ENCODE peak calls at places on chromosomes 1 and 21, in six cellular contexts. E is thoracic aorta, P is HCT116, U is cardiac muscle cell, I is body of pancreas, O is kidney. L is an unnamed sample.

GRCh38 chr1:20426923-20427322 is 59.1 kb downstream of the CAMK2N1 start:
- DNase-seq in E (no peak), P (no peak), U (peak; percentile 81), I (no peak), O (no peak), L (no peak)

GRCh38 chr1:160781914-160782689 is 13.9 kb upstream of the LY9 start:
- DNase-seq in E (no peak), P (no peak), U (no peak), I (peak; percentile 45), O (no peak), L (no peak)

GRCh38 chr1:43883321-43883720 is 50.3 kb upstream of the ARTN start:
- DNase-seq in E (no peak), P (no peak), U (no peak), I (no peak), O (no peak), L (no peak)

GRCh38 chr1:166391677-166392076 is 224.9 kb upstream of the FAM78B start:
- DNase-seq in E (no peak), P (no peak), U (no peak), I (no peak), O (no peak), L (no peak)

GRCh38 chr1:85585845-85586244 is 5.3 kb downstream of the CCN1 start:
- DNase-seq in E (no peak), P (no peak), U (peak; percentile 88), I (no peak), O (no peak), L (no peak)

GRCh38 chr1:245765241-245766000 is 610.6 kb downstream of the KIF26B start:
- DNase-seq in E (no peak), P (no peak), U (peak; percentile 61), I (no peak), O (no peak), L (no peak)

GRCh38 chr1:221634606-221635005 is 107.3 kb downstream of the DUSP10 start:
- DNase-seq in E (no peak), P (no peak), U (no peak), I (no peak), O (no peak), L (no peak)

GRCh38 chr1:117658676-117659075 is 52.8 kb downstream of the TENT5C start:
- DNase-seq in E (no peak), P (no peak), U (no peak), I (no peak), O (no peak), L (no peak)

GRCh38 chr1:116326486-116326885 is 46.6 kb upstream of the ATP1A1 start:
- DNase-seq in E (no peak), P (no peak), U (no peak), I (no peak), O (no peak), L (no peak)

GRCh38 chr1:22341791-22342605 is 109.7 kb upstream of the ZBTB40 start:
- DNase-seq in E (no peak), P (no peak), U (peak; percentile 72), I (no peak), O (peak; percentile 89), L (no peak)

GRCh38 chr1:223678841-223679240 is 13.3 kb upstream of the CAPN8 start:
- DNase-seq in E (no peak), P (no peak), U (peak; percentile 44), I (no peak), O (no peak), L (no peak)

GRCh38 chr1:151680812-151681211 is 35.8 kb downstream of the CELF3 start:
- DNase-seq in E (no peak), P (peak; percentile 75), U (peak; percentile 82), I (no peak), O (no peak), L (no peak)

GRCh38 chr1:99680258-99680657 is 34.3 kb downstream of the PALMD start:
- DNase-seq in E (no peak), P (no peak), U (peak; percentile 44), I (no peak), O (no peak), L (no peak)

GRCh38 chr1:99677416-99677815 is 31.5 kb downstream of the PALMD start:
- DNase-seq in E (no peak), P (no peak), U (no peak), I (no peak), O (no peak), L (no peak)

GRCh38 chr1:99685516-99686180 is 39.7 kb downstream of the PALMD start:
- DNase-seq in E (peak; percentile 21), P (peak; percentile 57), U (peak; percentile 97), I (peak; percentile 71), O (peak; percentile 73), L (peak; percentile 47)

GRCh38 chr1:99682291-99682751 is 36.4 kb downstream of the PALMD start:
- DNase-seq in E (no peak), P (no peak), U (peak; percentile 73), I (no peak), O (no peak), L (no peak)

GRCh38 chr1:99681583-99681982 is 35.7 kb downstream of the PALMD start:
- DNase-seq in E (no peak), P (no peak), U (peak; percentile 36), I (no peak), O (no peak), L (no peak)
- H3K4me3 ChIP-seq in E (no peak overlapping the region), P (no peak overlapping the region), U (no peak overlapping the region), I (no peak overlapping the region), O (no peak overlapping the region), L (no peak overlapping the region)

DNA sequence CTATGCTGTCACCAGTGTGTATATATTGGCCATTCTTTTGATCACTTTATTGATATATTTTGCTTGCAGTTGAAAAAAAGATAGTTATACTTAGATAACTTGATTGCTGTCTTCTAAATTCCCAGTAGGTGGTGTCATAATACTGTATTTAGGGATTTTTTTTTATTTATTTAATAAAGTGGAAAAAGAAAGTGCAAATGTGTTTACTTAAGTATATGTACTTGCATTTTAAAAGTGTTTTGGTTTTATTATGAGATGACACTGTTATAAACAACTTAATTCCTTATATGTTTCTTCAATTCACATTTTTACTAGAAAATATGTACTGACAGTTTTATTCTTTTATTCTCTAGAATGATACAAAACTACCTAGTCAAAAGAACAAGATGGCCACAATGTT is 164.8 kb downstream of the USP25 start:
- DNase-seq in E (no peak), P (no peak), U (peak; percentile 41), I (no peak), O (no peak), L (no peak)
- TF ChIP-seq CTCF in E (peak; percentile 33), P (no peak), U (peak; percentile 50), I (no peak), O (peak; percentile 25), L (no peak)

DNA sequence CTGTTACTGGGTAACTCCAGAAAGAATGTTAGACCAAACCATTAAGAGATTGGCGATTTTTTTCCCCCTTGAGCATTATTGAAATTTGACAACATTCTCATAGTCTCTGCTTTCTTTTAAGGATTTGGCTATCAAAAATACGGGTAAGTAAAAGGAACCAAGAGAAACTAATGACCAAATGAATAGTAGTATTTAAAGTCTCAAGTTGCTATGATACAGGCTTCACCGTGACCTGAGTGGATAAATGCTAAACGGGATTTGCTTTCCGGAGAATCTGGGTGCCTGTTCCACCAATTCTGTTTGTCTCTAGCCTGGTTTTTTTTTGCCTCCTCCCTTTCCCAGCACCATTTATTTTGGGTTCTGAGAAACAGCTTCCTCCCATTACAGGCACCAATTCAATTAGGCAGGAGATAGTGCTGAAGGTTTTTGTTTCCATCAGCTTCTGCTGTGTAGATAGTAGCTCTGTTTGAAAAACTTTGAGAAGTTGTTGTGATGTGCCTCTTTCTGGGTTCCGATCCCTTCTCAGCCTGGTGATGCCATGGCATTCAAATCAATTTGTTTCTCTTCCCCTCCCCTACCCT is 108.9 kb downstream of the NFIA start:
- DNase-seq in E (no peak), P (no peak), U (no peak), I (no peak), O (no peak), L (no peak)
- H3K4me1 ChIP-seq in E (peaks cover 31% of the 10 kb centered on the region), P (no peaks in the 10 kb centered on the region), U (peaks cover 4% of the 10 kb centered on the region), I (peaks cover 32% of the 10 kb centered on the region), O (peaks cover 4% of the 10 kb centered on the region), L (no peaks in the 10 kb centered on the region)

GRCh38 chr1:228100822-228101613 is 2.1 kb downstream of the C1orf35 start:
- DNase-seq in E (no peak), P (no peak), U (no peak), I (peak; percentile 44), O (peak; percentile 73), L (no peak)
- H3K4me3 ChIP-seq in E (no peak overlapping the region), P (peak overlapping the region; percentile 91), U (no peak overlapping the region), I (no peak overlapping the region), O (peak overlapping the region; percentile 81), L (peak overlapping the region; percentile 98)

DNA sequence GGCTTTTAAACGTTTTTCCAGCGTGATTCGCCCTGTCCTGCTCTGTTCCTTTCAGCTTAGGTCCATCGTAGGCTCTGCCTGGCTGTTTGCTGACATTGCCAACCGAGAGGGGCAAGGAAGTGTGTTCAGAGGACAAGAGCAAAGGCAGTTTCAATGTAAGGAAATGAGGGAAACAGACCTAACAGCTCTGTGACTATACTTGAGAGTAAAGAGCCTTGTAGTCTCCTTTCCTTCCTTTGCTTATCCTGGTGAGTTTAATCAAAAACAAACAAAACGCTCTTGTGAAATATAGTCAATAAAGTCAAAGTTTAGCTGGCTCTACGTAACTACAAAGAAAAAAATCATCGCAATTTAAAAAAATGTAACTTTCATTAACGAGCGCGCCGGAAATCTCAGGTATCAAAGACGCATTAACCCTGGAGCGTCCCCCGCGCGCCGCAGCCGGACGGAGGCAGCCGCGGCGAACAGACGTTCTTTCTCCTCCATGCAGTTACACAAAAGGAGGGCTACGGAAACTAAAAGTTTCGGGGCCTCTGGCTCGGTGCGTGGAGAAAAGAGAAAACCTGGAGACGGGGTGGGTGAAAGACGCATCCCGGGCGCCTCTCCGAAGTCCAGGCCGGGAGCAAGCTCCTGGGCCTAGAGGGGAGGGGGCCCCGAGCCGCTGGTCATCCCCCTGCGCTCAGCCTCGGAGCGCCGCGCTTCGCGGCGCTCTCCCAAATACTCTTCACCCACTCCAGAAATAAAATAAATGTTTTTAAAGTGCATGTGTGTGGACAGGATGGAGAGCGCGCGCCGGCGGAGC is 594 bp upstream of the ADGRL2 start:
- DNase-seq in E (no peak), P (no peak), U (peak; percentile 86), I (peak; percentile 26), O (peak; percentile 84), L (no peak)
- TF ChIP-seq CTCF in E (no peak), P (no peak), U (peak; percentile 8), I (no peak), O (no peak), L (no peak)

GRCh38 chr1:12600335-12600734 is 17.7 kb downstream of the DHRS3 start:
- DNase-seq in E (no peak), P (no peak), U (no peak), I (peak; percentile 68), O (no peak), L (no peak)

GRCh38 chr1:12600880-12601633 is 17.0 kb downstream of the DHRS3 start:
- DNase-seq in E (no peak), P (no peak), U (peak; percentile 65), I (peak; percentile 67), O (no peak), L (peak; percentile 66)

GRCh38 chr1:12598914-12599463 is 19.0 kb downstream of the DHRS3 start:
- DNase-seq in E (no peak), P (no peak), U (no peak), I (no peak), O (no peak), L (no peak)

GRCh38 chr1:12597792-12598191 is 20.2 kb downstream of the DHRS3 start:
- DNase-seq in E (no peak), P (no peak), U (no peak), I (no peak), O (peak; percentile 90), L (no peak)

DNA sequence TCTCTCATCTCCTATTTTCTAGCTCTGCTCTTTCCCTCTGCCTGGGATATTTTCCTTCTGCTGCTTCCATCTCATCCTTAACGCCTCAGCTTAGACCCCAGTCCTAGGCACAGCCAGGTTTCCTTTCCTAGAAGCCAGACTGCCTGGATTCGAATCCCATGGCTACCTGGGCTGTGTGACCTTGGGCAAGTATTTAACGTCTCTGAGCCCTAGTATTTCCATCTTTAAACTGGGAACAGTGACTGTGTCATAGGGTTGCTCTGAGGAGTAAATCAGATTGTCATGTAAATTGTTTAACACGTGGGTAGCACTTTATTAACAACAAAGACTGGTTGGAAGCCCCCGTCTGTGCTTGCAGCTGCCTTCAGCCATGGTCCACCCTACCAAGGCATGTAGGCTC is 18.4 kb downstream of the DHRS3 start:
- DNase-seq in E (no peak), P (no peak), U (no peak), I (no peak), O (no peak), L (no peak)
- H3K4me1 ChIP-seq in E (peaks cover 64% of the 10 kb centered on the region), P (peaks cover 72% of the 10 kb centered on the region), U (peaks cover 6% of the 10 kb centered on the region), I (peaks cover 97% of the 10 kb centered on the region), O (peaks cover 84% of the 10 kb centered on the region), L (peaks cover 46% of the 10 kb centered on the region)

L was measured in Caco-2.